ENCODE peak calls at places on chromosomes 3 and 15, in four cellular contexts. N is H1, V is H9, K is IMR-90. A is an unnamed sample.

GRCh38 chr3:169813757-169814517 is 1.2 kb upstream of the LRRC34 start:
- DNase-seq in N (peak; percentile 68), V (peak; percentile 82), K (no peak), A (peak; percentile 80)

GRCh38 chr3:27905625-27906024 is 183.5 kb upstream of the EOMES start:
- DNase-seq in N (no peak), V (no peak), K (no peak), A (peak; percentile 48)

GRCh38 chr15:63450884-63451225 is 53.5 kb upstream of the USP3 start:
- DNase-seq in N (no peak), V (no peak), K (no peak), A (no peak)

GRCh38 chr3:179929091-179929529 is 107.6 kb downstream of the PEX5L start:
- DNase-seq in N (peak; percentile 71), V (peak; percentile 44), K (peak; percentile 60), A (peak; percentile 73)

GRCh38 chr3:196976891-196977420 is 8.3 kb upstream of the PIGZ start:
- DNase-seq in N (no peak), V (no peak), K (no peak), A (no peak)

GRCh38 chr3:23276913-23277658 is 74.0 kb downstream of the UBE2E2 start:
- DNase-seq in N (no peak), V (no peak), K (no peak), A (no peak)

GRCh38 chr3:12187448-12188327 is 29.0 kb upstream of the TIMP4 start:
- DNase-seq in N (no peak), V (no peak), K (peak; percentile 71), A (no peak)

GRCh38 chr3:13647314-13648059 is 98.6 kb downstream of the FBLN2 start:
- DNase-seq in N (no peak), V (no peak), K (peak; percentile 22), A (no peak)

GRCh38 chr3:119195911-119196310 is 22.5 kb downstream of the UPK1B start:
- DNase-seq in N (no peak), V (no peak), K (peak; percentile 61), A (peak; percentile 80)

GRCh38 chr3:97954193-97954827 is 17.9 kb downstream of the RIOX2 start:
- DNase-seq in N (no peak), V (no peak), K (no peak), A (no peak)

GRCh38 chr15:88267720-88268119 is 11.2 kb upstream of the NTRK3 start:
- DNase-seq in N (no peak), V (no peak), K (no peak), A (no peak)

GRCh38 chr15:52040167-52040900 is 21.3 kb downstream of the MAPK6 start:
- DNase-seq in N (no peak), V (no peak), K (peak; percentile 54), A (no peak)

GRCh38 chr3:126154391-126155279 is 25.8 kb downstream of the ALDH1L1 start:
- DNase-seq in N (peak; percentile 33), V (no peak), K (no peak), A (no peak)

GRCh38 chr3:53650928-53651654 is 156.7 kb downstream of the CACNA1D start:
- DNase-seq in N (no peak), V (no peak), K (no peak), A (no peak)

GRCh38 chr3:196634224-196634623 is 5.3 kb upstream of the NRROS start:
- DNase-seq in N (no peak), V (no peak), K (no peak), A (no peak)

GRCh38 chr3:171809513-171810277 is 588 bp downstream of the PLD1 start:
- DNase-seq in N (peak; percentile 79), V (peak; percentile 67), K (peak; percentile 95), A (peak; percentile 67)

GRCh38 chr3:120855665-120856437 is 52.2 kb upstream of the STXBP5L start:
- DNase-seq in N (no peak), V (peak; percentile 33), K (peak; percentile 74), A (peak; percentile 38)

GRCh38 chr3:46986782-46987484 is 7.5 kb downstream of the NBEAL2 start:
- DNase-seq in N (no peak), V (no peak), K (no peak), A (peak; percentile 89)

GRCh38 chr3:12708584-12709192 is 44.8 kb upstream of the RAF1 start:
- DNase-seq in N (no peak), V (no peak), K (peak; percentile 94), A (no peak)

GRCh38 chr3:18809640-18810305 is 338.5 kb upstream of the KCNH8 start:
- DNase-seq in N (no peak), V (no peak), K (no peak), A (no peak)

GRCh38 chr3:17759901-17760300 is 17.5 kb upstream of the TBC1D5 start:
- DNase-seq in N (no peak), V (no peak), K (no peak), A (no peak)

GRCh38 chr3:170690133-170690981 is 104.5 kb upstream of the SLC7A14 start:
- DNase-seq in N (peak; percentile 88), V (peak; percentile 62), K (peak; percentile 52), A (peak; percentile 75)

GRCh38 chr3:45573591-45573990 is 21.0 kb upstream of the LIMD1 start:
- DNase-seq in N (no peak), V (no peak), K (no peak), A (no peak)

GRCh38 chr15:51726302-51727073 is 11.0 kb downstream of the LYSMD2 start:
- DNase-seq in N (peak; percentile 55), V (peak; percentile 90), K (peak; percentile 93), A (peak; percentile 99)

GRCh38 chr3:46649436-46649835 is 37.1 kb downstream of the FAM240A start:
- DNase-seq in N (no peak), V (no peak), K (no peak), A (no peak)

GRCh38 chr3:86993704-86994103 is 2.8 kb upstream of the VGLL3 start:
- DNase-seq in N (no peak), V (no peak), K (peak; percentile 67), A (peak; percentile 27)

GRCh38 chr3:147361671-147362420 is 44.5 kb downstream of the ZIC4 start:
- DNase-seq in N (peak; percentile 99), V (peak; percentile 82), K (no peak), A (peak; percentile 82)

GRCh38 chr3:42839616-42840015 is 30.4 kb downstream of the ACKR2 start:
- DNase-seq in N (no peak), V (peak; percentile 42), K (peak; percentile 71), A (peak; percentile 75)

GRCh38 chr3:153970735-153971347 is 150.3 kb upstream of the ARHGEF26 start:
- DNase-seq in N (no peak), V (no peak), K (peak; percentile 34), A (no peak)

GRCh38 chr15:88218557-88219214 is 37.9 kb downstream of the NTRK3 start:
- DNase-seq in N (no peak), V (no peak), K (no peak), A (no peak)

GRCh38 chr15:88258021-88258641 is 1.6 kb upstream of the NTRK3 start:
- DNase-seq in N (peak; percentile 89), V (peak; percentile 88), K (no peak), A (peak; percentile 90)

GRCh38 chr3:159170436-159171003 is 368.7 kb downstream of the MFSD1 start:
- DNase-seq in N (no peak), V (no peak), K (peak; percentile 2), A (no peak)

GRCh38 chr15:50562735-50563640 is 16.5 kb upstream of the USP50 start:
- DNase-seq in N (no peak), V (no peak), K (peak; percentile 4), A (no peak)

GRCh38 chr3:27209595-27210264 is 159.5 kb downstream of the NEK10 start:
- DNase-seq in N (no peak), V (no peak), K (no peak), A (no peak)

GRCh38 chr3:45756055-45756454 is 40.3 kb downstream of the SLC6A20 start:
- DNase-seq in N (no peak), V (no peak), K (no peak), A (peak; percentile 62)

GRCh38 chr3:154842546-154842945 is 237.6 kb upstream of the MME start:
- DNase-seq in N (no peak), V (no peak), K (no peak), A (no peak)

GRCh38 chr15:57865294-57865693 is 158.8 kb downstream of the POLR2M start:
- DNase-seq in N (no peak), V (peak; percentile 39), K (no peak), A (peak; percentile 38)

GRCh38 chr15:52261498-52262242 is 33.9 kb downstream of the MYO5C start:
- DNase-seq in N (peak; percentile 70), V (peak; percentile 96), K (peak; percentile 77), A (peak; percentile 99)

GRCh38 chr3:128170866-128171516 is 17.7 kb downstream of the EEFSEC start:
- DNase-seq in N (no peak), V (no peak), K (peak; percentile 83), A (peak; percentile 84)

GRCh38 chr3:128166971-128167453 is 13.7 kb downstream of the EEFSEC start:
- DNase-seq in N (no peak), V (no peak), K (no peak), A (no peak)

GRCh38 chr3:128167646-128167972 is 14.3 kb downstream of the EEFSEC start:
- DNase-seq in N (no peak), V (no peak), K (no peak), A (no peak)

GRCh38 chr3:128167973-128168674 is 14.8 kb downstream of the EEFSEC start:
- DNase-seq in N (no peak), V (no peak), K (no peak), A (no peak)

DNA sequence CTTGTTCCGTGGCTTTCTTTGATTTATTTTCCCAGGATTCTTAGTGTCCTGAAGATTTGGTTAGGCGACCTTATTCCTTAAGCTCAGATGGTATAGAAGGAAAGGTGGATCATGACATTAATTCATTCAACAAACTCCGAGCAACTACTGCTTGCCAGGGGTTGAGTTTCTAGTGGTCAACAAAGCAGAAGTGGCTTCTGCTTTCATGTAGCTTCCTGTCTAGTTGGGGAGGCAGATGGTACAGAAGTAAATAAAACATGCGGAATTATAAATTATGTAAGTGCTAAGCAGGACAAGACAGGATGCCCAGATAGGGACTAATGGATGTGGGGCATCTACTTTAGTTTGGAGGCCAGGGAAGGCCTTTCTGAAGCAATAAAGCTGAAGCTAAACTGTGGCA is 15.5 kb downstream of the EEFSEC start:
- DNase-seq in N (no peak), V (no peak), K (no peak), A (no peak)
- H3K56ac ChIP-seq in N (no peak overlapping the region), V (no peak overlapping the region), K (no peak overlapping the region), A (no peak overlapping the region)

GRCh38 chr3:186162221-186162620 is 53.3 kb upstream of the ETV5 start:
- DNase-seq in N (no peak), V (no peak), K (no peak), A (peak; percentile 11)
- H3K79me1 ChIP-seq in N (no peaks in the 10 kb centered on the region), V (no peaks in the 10 kb centered on the region), K (no peaks in the 10 kb centered on the region), A (no peaks in the 10 kb centered on the region)

DNA sequence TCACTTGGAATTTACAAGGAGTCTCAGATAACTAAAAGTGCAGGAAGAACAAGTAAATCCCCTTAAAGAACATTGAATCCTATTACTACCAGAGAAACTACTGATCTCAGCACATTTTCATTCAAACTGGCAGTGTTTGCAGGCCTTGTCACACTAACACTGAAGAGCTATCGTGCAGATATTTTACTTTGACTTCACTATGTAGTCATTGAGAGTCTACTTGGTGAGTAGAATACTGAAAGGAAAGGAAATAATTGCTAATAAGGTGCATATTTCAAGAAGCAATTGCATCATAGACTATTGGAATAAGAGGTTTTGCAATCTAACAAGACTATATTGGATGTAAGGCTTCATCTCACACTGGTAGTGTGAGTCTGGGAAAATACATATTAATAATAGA is 721.4 kb upstream of the CBLB start:
- DNase-seq in N (no peak), V (no peak), K (no peak), A (no peak)
- H3K56ac ChIP-seq in N (no peak overlapping the region), V (no peak overlapping the region), K (no peak overlapping the region), A (no peak overlapping the region)

DNA sequence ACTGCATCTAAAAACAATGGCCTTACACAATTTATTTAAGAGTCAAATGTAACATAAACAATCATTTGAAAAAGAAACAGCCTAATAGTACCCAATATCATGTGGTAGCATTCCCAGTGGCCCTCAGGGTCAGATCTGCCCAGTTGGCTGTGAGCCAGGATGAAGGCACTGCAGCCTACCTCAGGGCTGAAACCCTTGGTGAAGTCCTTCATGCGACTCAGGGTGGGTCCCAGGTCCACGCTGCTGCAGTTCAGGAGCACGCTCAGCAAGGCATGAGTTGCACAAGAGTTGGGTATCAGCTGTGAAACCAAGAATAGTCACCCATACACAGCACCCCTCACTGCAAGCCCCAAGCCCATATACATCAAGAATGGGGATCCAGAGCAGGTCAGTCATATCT is 37.1 kb downstream of the SEMA3G start:
- DNase-seq in N (no peak), V (no peak), K (no peak), A (no peak)
- H3K79me1 ChIP-seq in N (peaks cover 4% of the 10 kb centered on the region), V (peaks cover 4% of the 10 kb centered on the region), K (peaks cover 33% of the 10 kb centered on the region), A (peaks cover 13% of the 10 kb centered on the region)

A was measured in mesendoderm.